ENCODE peak calls at places on chromosome 6, in seven cellular contexts. One of them, this sample, is unnamed.

GRCh38 chr6:161618816-161619454 is 345.1 kb upstream of the AGPAT4 start:
- DNase-seq in AG04450: no peak
- DNase-seq in BE2C: peak; percentile 72
- DNase-seq in pancreas: no peak
- DNase-seq in effector memory CD4-positive, alpha-beta T cell: no peak
- DNase-seq in cardiac fibroblast: peak; percentile 69
- DNase-seq in SK-N-SH: peak; percentile 64
- DNase-seq in this sample: peak; percentile 42

GRCh38 chr6:83198486-83199172 is 5.5 kb downstream of the RWDD2A start:
- DNase-seq in effector memory CD4-positive, alpha-beta T cell: no peak
- DNase-seq in cardiac fibroblast: peak; percentile 76
- DNase-seq in AG04450: no peak
- DNase-seq in SK-N-SH: no peak
- DNase-seq in BE2C: no peak
- DNase-seq in pancreas: no peak
- DNase-seq in this sample: no peak

GRCh38 chr6:142642651-142643050 is 302.3 kb downstream of the HIVEP2 start:
- DNase-seq in cardiac fibroblast: peak; percentile 15
- DNase-seq in BE2C: no peak
- DNase-seq in effector memory CD4-positive, alpha-beta T cell: no peak
- DNase-seq in SK-N-SH: no peak
- DNase-seq in AG04450: no peak
- DNase-seq in pancreas: no peak
- DNase-seq in this sample: no peak

GRCh38 chr6:14200047-14200446 is 82.5 kb downstream of the CD83 start:
- DNase-seq in AG04450: no peak
- DNase-seq in SK-N-SH: no peak
- DNase-seq in pancreas: no peak
- DNase-seq in effector memory CD4-positive, alpha-beta T cell: no peak
- DNase-seq in BE2C: no peak
- DNase-seq in cardiac fibroblast: peak; percentile 73
- DNase-seq in this sample: no peak

GRCh38 chr6:129096651-129097290 is 213.8 kb downstream of the LAMA2 start:
- DNase-seq in cardiac fibroblast: no peak
- DNase-seq in SK-N-SH: no peak
- DNase-seq in AG04450: no peak
- DNase-seq in effector memory CD4-positive, alpha-beta T cell: no peak
- DNase-seq in BE2C: no peak
- DNase-seq in pancreas: no peak
- DNase-seq in this sample: no peak

GRCh38 chr6:73679009-73679408 is 17.0 kb upstream of the CD109 start:
- DNase-seq in AG04450: no peak
- DNase-seq in BE2C: no peak
- DNase-seq in cardiac fibroblast: no peak
- DNase-seq in effector memory CD4-positive, alpha-beta T cell: no peak
- DNase-seq in SK-N-SH: no peak
- DNase-seq in pancreas: no peak
- DNase-seq in this sample: no peak

GRCh38 chr6:88914180-88914579 is 49.2 kb downstream of the RNGTT start:
- DNase-seq in cardiac fibroblast: no peak
- DNase-seq in pancreas: no peak
- DNase-seq in SK-N-SH: no peak
- DNase-seq in effector memory CD4-positive, alpha-beta T cell: no peak
- DNase-seq in AG04450: no peak
- DNase-seq in BE2C: no peak
- DNase-seq in this sample: no peak

GRCh38 chr6:23301546-23301945 is 732.2 kb downstream of the HDGFL1 start:
- DNase-seq in effector memory CD4-positive, alpha-beta T cell: no peak
- DNase-seq in cardiac fibroblast: no peak
- DNase-seq in pancreas: no peak
- DNase-seq in SK-N-SH: no peak
- DNase-seq in BE2C: no peak
- DNase-seq in AG04450: no peak
- DNase-seq in this sample: no peak

GRCh38 chr6:137661601-137662000 is 167.4 kb upstream of the OLIG3 start:
- DNase-seq in effector memory CD4-positive, alpha-beta T cell: peak; percentile 2
- DNase-seq in cardiac fibroblast: peak; percentile 52
- DNase-seq in pancreas: no peak
- DNase-seq in BE2C: no peak
- DNase-seq in SK-N-SH: no peak
- DNase-seq in AG04450: no peak
- DNase-seq in this sample: no peak

DNA sequence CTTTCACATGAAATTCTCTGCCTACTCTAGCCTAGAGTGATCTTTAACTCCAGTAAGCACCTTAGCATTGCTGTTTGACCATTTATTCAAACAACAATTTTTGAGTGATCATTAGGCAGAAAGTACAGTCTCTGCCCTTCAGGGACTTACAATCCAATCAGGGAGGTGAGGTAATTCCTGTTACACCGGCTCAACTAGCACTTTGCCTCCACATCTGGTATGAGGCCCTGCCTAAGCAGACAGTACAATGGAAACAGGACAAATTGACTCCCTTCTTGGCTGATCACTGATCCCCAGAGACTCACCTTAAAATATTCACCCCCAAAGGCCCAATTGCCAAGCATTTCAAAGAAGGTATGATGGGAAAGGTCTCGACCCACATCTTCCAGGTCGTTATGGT is 1.4 kb downstream of the AARS2 start:
- DNase-seq in effector memory CD4-positive, alpha-beta T cell: no peak
- DNase-seq in pancreas: no peak
- DNase-seq in SK-N-SH: no peak
- DNase-seq in cardiac fibroblast: no peak
- DNase-seq in BE2C: no peak
- DNase-seq in AG04450: no peak
- DNase-seq in this sample: no peak
- H3K4me3 ChIP-seq in effector memory CD4-positive, alpha-beta T cell: no peak overlapping the region
- H3K4me3 ChIP-seq in pancreas: no peak overlapping the region
- H3K4me3 ChIP-seq in SK-N-SH: peak overlapping the region; percentile 96
- H3K4me3 ChIP-seq in cardiac fibroblast: no peak overlapping the region
- H3K4me3 ChIP-seq in BE2C: peak overlapping the region; percentile 84
- H3K4me3 ChIP-seq in AG04450: no peak overlapping the region
- H3K4me3 ChIP-seq in this sample: no peak overlapping the region

GRCh38 chr6:110358536-110359148 is 493 bp upstream of the METTL24 start:
- DNase-seq in effector memory CD4-positive, alpha-beta T cell: no peak
- DNase-seq in cardiac fibroblast: no peak
- DNase-seq in SK-N-SH: no peak
- DNase-seq in AG04450: no peak
- DNase-seq in pancreas: no peak
- DNase-seq in BE2C: no peak
- DNase-seq in this sample: no peak
- H3K4me3 ChIP-seq in effector memory CD4-positive, alpha-beta T cell: no peak overlapping the region
- H3K4me3 ChIP-seq in cardiac fibroblast: peak overlapping the region; percentile 27
- H3K4me3 ChIP-seq in SK-N-SH: peak overlapping the region; percentile 51
- H3K4me3 ChIP-seq in AG04450: peak overlapping the region; percentile 32
- H3K4me3 ChIP-seq in pancreas: peak overlapping the region; percentile 46
- H3K4me3 ChIP-seq in BE2C: peak overlapping the region; percentile 60
- H3K4me3 ChIP-seq in this sample: peak overlapping the region; percentile 55

DNA sequence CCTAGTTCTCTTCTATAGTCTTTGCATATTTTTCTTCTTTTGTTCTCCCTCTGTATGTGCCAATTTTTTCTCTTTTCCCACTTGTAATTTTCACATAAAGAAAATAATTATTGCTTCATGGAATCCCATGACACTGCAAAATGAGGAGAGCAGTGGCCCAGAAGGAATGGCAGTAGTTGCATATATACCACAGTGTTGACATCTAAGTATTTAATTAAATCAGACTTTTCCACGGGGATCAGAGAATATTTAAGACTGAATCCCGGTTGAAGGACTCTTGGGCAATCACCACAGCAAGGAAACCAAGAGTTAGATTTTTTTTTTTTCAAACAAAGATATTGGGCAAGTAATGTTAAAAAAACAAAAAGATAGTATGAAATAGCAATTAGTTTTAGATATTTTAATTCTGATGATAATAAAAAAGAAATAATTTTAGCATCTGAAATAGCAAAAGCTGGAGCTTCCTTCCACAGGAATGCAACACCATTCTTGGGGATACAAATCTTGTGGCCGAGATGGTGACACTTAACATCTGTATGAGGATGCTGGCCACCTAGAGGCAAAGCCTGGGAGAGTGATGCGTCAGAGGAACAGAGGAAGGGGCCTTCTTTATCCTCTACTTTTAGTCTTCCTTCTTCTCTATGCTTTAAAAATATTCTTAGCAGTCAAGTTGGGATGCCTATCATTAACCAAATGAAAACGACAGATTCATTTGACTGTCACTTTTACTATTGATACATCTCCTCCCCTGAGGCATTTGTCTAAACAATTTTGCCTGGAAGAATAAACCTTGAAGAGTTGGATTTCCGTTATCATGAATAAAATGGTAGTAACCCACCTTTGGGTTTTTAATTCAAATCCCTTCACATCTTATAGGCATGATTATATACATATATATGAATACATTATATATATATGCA is 356.2 kb downstream of the GJA1 start:
- DNase-seq in BE2C: no peak
- DNase-seq in AG04450: no peak
- DNase-seq in cardiac fibroblast: peak; percentile 39
- DNase-seq in SK-N-SH: no peak
- DNase-seq in pancreas: no peak
- DNase-seq in effector memory CD4-positive, alpha-beta T cell: no peak
- DNase-seq in this sample: no peak
- H3K4me3 ChIP-seq in BE2C: no peak overlapping the region
- H3K4me3 ChIP-seq in AG04450: no peak overlapping the region
- H3K4me3 ChIP-seq in cardiac fibroblast: no peak overlapping the region
- H3K4me3 ChIP-seq in SK-N-SH: no peak overlapping the region
- H3K4me3 ChIP-seq in pancreas: no peak overlapping the region
- H3K4me3 ChIP-seq in effector memory CD4-positive, alpha-beta T cell: no peak overlapping the region
- H3K4me3 ChIP-seq in this sample: no peak overlapping the region

GRCh38 chr6:47308674-47309325 is 905 bp downstream of the TNFRSF21 start:
- DNase-seq in cardiac fibroblast: peak; percentile 60
- DNase-seq in BE2C: peak; percentile 46
- DNase-seq in SK-N-SH: peak; percentile 71
- DNase-seq in effector memory CD4-positive, alpha-beta T cell: no peak
- DNase-seq in AG04450: no peak
- DNase-seq in pancreas: peak; percentile 32
- DNase-seq in this sample: peak; percentile 35
- H3K4me3 ChIP-seq in cardiac fibroblast: peak overlapping the region; percentile 91
- H3K4me3 ChIP-seq in BE2C: peak overlapping the region; percentile 88
- H3K4me3 ChIP-seq in SK-N-SH: peak overlapping the region; percentile 76
- H3K4me3 ChIP-seq in effector memory CD4-positive, alpha-beta T cell: peak overlapping the region; percentile 67
- H3K4me3 ChIP-seq in AG04450: peak overlapping the region; percentile 95
- H3K4me3 ChIP-seq in pancreas: peak overlapping the region; percentile 56
- H3K4me3 ChIP-seq in this sample: peak overlapping the region; percentile 77

GRCh38 chr6:166165558-166166313 is 1.9 kb downstream of the TBXT start:
- DNase-seq in cardiac fibroblast: no peak
- DNase-seq in AG04450: no peak
- DNase-seq in effector memory CD4-positive, alpha-beta T cell: no peak
- DNase-seq in SK-N-SH: no peak
- DNase-seq in pancreas: no peak
- DNase-seq in BE2C: no peak
- DNase-seq in this sample: no peak
- H3K4me3 ChIP-seq in cardiac fibroblast: no peak overlapping the region
- H3K4me3 ChIP-seq in AG04450: no peak overlapping the region
- H3K4me3 ChIP-seq in effector memory CD4-positive, alpha-beta T cell: no peak overlapping the region
- H3K4me3 ChIP-seq in SK-N-SH: no peak overlapping the region
- H3K4me3 ChIP-seq in pancreas: no peak overlapping the region
- H3K4me3 ChIP-seq in BE2C: no peak overlapping the region
- H3K4me3 ChIP-seq in this sample: no peak overlapping the region

GRCh38 chr6:159035891-159036290 is 8.9 kb downstream of the TAGAP start:
- DNase-seq in BE2C: no peak
- DNase-seq in cardiac fibroblast: no peak
- DNase-seq in effector memory CD4-positive, alpha-beta T cell: no peak
- DNase-seq in AG04450: no peak
- DNase-seq in pancreas: no peak
- DNase-seq in SK-N-SH: no peak
- DNase-seq in this sample: no peak

GRCh38 chr6:159039885-159040258 is 4.9 kb downstream of the TAGAP start:
- DNase-seq in BE2C: no peak
- DNase-seq in effector memory CD4-positive, alpha-beta T cell: no peak
- DNase-seq in cardiac fibroblast: no peak
- DNase-seq in AG04450: no peak
- DNase-seq in pancreas: no peak
- DNase-seq in SK-N-SH: no peak
- DNase-seq in this sample: no peak

GRCh38 chr6:159036673-159037072 is 8.1 kb downstream of the TAGAP start:
- DNase-seq in effector memory CD4-positive, alpha-beta T cell: no peak
- DNase-seq in SK-N-SH: no peak
- DNase-seq in AG04450: no peak
- DNase-seq in cardiac fibroblast: no peak
- DNase-seq in pancreas: no peak
- DNase-seq in BE2C: no peak
- DNase-seq in this sample: no peak

GRCh38 chr6:159038914-159039884 is 5.6 kb downstream of the TAGAP start:
- DNase-seq in AG04450: no peak
- DNase-seq in SK-N-SH: no peak
- DNase-seq in BE2C: no peak
- DNase-seq in pancreas: no peak
- DNase-seq in effector memory CD4-positive, alpha-beta T cell: no peak
- DNase-seq in cardiac fibroblast: peak; percentile 24
- DNase-seq in this sample: no peak

GRCh38 chr6:159037746-159038290 is 7.0 kb downstream of the TAGAP start:
- DNase-seq in effector memory CD4-positive, alpha-beta T cell: no peak
- DNase-seq in cardiac fibroblast: no peak
- DNase-seq in BE2C: no peak
- DNase-seq in pancreas: no peak
- DNase-seq in AG04450: no peak
- DNase-seq in SK-N-SH: no peak
- DNase-seq in this sample: no peak
- H3K4me3 ChIP-seq in effector memory CD4-positive, alpha-beta T cell: no peak overlapping the region
- H3K4me3 ChIP-seq in cardiac fibroblast: no peak overlapping the region
- H3K4me3 ChIP-seq in BE2C: no peak overlapping the region
- H3K4me3 ChIP-seq in pancreas: no peak overlapping the region
- H3K4me3 ChIP-seq in AG04450: no peak overlapping the region
- H3K4me3 ChIP-seq in SK-N-SH: no peak overlapping the region
- H3K4me3 ChIP-seq in this sample: no peak overlapping the region

DNA sequence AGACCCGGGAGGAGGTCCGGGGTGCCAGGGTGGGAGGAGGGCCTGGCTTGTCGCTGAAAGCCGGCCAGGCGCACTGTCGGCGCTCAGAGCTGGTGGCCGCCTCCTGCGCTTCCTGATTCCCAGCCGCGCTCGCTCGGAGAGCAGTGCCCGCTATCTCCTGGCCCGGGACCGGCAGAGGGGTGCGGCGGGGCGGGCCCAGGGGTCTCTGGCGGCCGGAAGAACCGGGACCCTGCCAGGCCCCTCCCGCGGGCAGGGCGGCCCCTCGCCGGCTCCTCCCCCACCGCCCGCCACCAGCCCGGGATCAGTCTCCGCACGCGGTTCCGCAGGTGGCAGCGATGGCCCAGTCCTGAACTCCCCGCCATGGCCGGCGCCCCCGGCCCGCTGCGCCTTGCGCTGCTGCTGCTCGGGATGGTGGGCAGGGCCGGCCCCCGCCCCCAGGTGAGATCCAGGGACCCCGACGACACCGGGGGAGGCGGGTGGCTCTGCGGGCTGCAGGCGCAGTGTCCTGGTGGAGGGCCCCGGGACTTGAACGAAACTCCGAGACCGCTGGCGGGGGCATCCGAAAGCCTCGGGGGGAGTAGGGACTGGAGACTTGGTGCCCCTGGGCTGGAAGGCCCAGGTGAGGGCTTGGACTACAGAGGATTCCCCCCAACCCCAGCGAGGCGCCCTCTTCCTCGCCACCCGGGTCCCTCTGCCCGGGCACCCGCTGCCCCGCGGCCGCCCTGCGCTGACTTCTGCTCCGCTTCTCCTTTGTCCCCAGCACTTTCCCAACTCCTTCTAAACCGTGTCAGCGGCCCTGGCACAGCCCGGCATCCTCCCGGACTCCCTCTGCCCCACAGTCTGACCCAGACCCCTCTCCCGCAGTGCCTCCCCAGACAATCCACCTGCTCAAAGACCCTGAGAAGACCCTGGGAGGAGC is at the start of gene GLP1R:
- DNase-seq in AG04450: no peak
- DNase-seq in effector memory CD4-positive, alpha-beta T cell: no peak
- DNase-seq in cardiac fibroblast: no peak
- DNase-seq in BE2C: no peak
- DNase-seq in pancreas: peak; percentile 66
- DNase-seq in SK-N-SH: peak; percentile 83
- DNase-seq in this sample: no peak
- H3K4me3 ChIP-seq in AG04450: no peak within 1 kb of the TSS
- H3K4me3 ChIP-seq in effector memory CD4-positive, alpha-beta T cell: no peak within 1 kb of the TSS
- H3K4me3 ChIP-seq in cardiac fibroblast: no peak within 1 kb of the TSS
- H3K4me3 ChIP-seq in BE2C: no peak within 1 kb of the TSS
- H3K4me3 ChIP-seq in pancreas: peak within 1 kb of the TSS; percentile 53
- H3K4me3 ChIP-seq in SK-N-SH: peak within 1 kb of the TSS; percentile 19
- H3K4me3 ChIP-seq in this sample: peak within 1 kb of the TSS; percentile 38

This sample was measured in dorsolateral prefrontal cortex.